ENCODE peak calls at places on chromosomes 6 and 20, in ten cellular contexts. P, E, W, G, O, Q, M, D, F and I are unnamed samples.
A peak's percentile ranks its signal among the peaks of the same experiment; 100 is the strongest.

GRCh38 chr20:51013577-51014330 is 9.2 kb downstream of the KCNG1 start:
- DNase-seq in P (no peak), E (no peak), W (no peak), G (no peak), O (no peak), Q (no peak), M (no peak), D (no peak), F (no peak), I (no peak)

GRCh38 chr6:29028821-29029220 is 16.2 kb downstream of the OR2W1 start:
- DNase-seq in P (no peak), E (no peak), W (no peak), G (no peak), O (no peak), Q (no peak), M (no peak), D (no peak), F (no peak), I (no peak)

GRCh38 chr20:62921119-62921687 is 5.1 kb downstream of the DIDO1 start:
- DNase-seq in P (no peak), E (peak; percentile 66), W (no peak), G (no peak), O (peak; percentile 72), Q (peak; percentile 62), M (no peak), D (no peak), F (peak; percentile 34), I (peak; percentile 85)

GRCh38 chr6:47788498-47788884 is 6.7 kb downstream of the OPN5 start:
- DNase-seq in P (no peak), E (no peak), W (no peak), G (no peak), O (no peak), Q (no peak), M (no peak), D (no peak), F (no peak), I (no peak)

GRCh38 chr6:25359891-25360290 is 80.7 kb downstream of the CARMIL1 start:
- DNase-seq in P (no peak), E (no peak), W (peak; percentile 19), G (no peak), O (no peak), Q (no peak), M (no peak), D (no peak), F (peak; percentile 43), I (peak; percentile 41)

GRCh38 chr6:5450073-5450472 is 188.8 kb downstream of the FARS2 start:
- DNase-seq in P (no peak), E (no peak), W (no peak), G (no peak), O (no peak), Q (no peak), M (no peak), D (no peak), F (no peak), I (no peak)

GRCh38 chr6:73085362-73085975 is 139.8 kb downstream of the KHDC1L start:
- DNase-seq in P (no peak), E (no peak), W (no peak), G (no peak), O (peak; percentile 33), Q (no peak), M (no peak), D (no peak), F (no peak), I (peak; percentile 30)

GRCh38 chr20:11919571-11919970 is 1.9 kb downstream of the BTBD3 start:
- DNase-seq in P (no peak), E (no peak), W (no peak), G (no peak), O (no peak), Q (no peak), M (no peak), D (no peak), F (no peak), I (no peak)

GRCh38 chr20:44334709-44335108 is 2.1 kb upstream of the R3HDML start:
- DNase-seq in P (no peak), E (no peak), W (no peak), G (no peak), O (no peak), Q (no peak), M (no peak), D (no peak), F (no peak), I (no peak)

GRCh38 chr6:451336-451735 is 59.8 kb downstream of the IRF4 start:
- DNase-seq in P (no peak), E (no peak), W (no peak), G (no peak), O (no peak), Q (no peak), M (no peak), D (no peak), F (no peak), I (no peak)

GRCh38 chr20:6017880-6018279 is 36.0 kb downstream of the LRRN4 start:
- DNase-seq in P (no peak), E (no peak), W (no peak), G (no peak), O (no peak), Q (no peak), M (no peak), D (no peak), F (no peak), I (no peak)

GRCh38 chr6:143528164-143528811 is 16.8 kb upstream of the FUCA2 start:
- DNase-seq in P (peak; percentile 26), E (no peak), W (no peak), G (no peak), O (no peak), Q (no peak), M (no peak), D (no peak), F (no peak), I (no peak)

GRCh38 chr6:24658573-24659511 is 7.9 kb downstream of the TDP2 start:
- DNase-seq in P (no peak), E (no peak), W (no peak), G (no peak), O (no peak), Q (peak; percentile 60), M (no peak), D (no peak), F (no peak), I (no peak)

GRCh38 chr20:10848810-10849370 is 175.1 kb upstream of the JAG1 start:
- DNase-seq in P (no peak), E (no peak), W (peak; percentile 62), G (no peak), O (no peak), Q (peak; percentile 51), M (no peak), D (no peak), F (no peak), I (peak; percentile 40)

GRCh38 chr20:47985092-47985850 is 200.0 kb upstream of the SULF2 start:
- DNase-seq in P (no peak), E (no peak), W (no peak), G (no peak), O (peak; percentile 34), Q (no peak), M (no peak), D (no peak), F (no peak), I (no peak)

GRCh38 chr6:4814212-4814611 is 38.0 kb downstream of the CDYL start:
- DNase-seq in P (no peak), E (no peak), W (no peak), G (no peak), O (no peak), Q (no peak), M (no peak), D (no peak), F (no peak), I (no peak)

GRCh38 chr20:17505664-17506517 is 25.3 kb downstream of the BFSP1 start:
- DNase-seq in P (no peak), E (no peak), W (peak; percentile 82), G (no peak), O (no peak), Q (peak; percentile 25), M (no peak), D (no peak), F (no peak), I (peak; percentile 70)

GRCh38 chr20:8749101-8749500 is 319.8 kb upstream of the PLCB4 start:
- DNase-seq in P (no peak), E (no peak), W (no peak), G (no peak), O (no peak), Q (no peak), M (no peak), D (no peak), F (no peak), I (no peak)

GRCh38 chr20:19688031-19688806 is 69.8 kb upstream of the RIN2 start:
- DNase-seq in P (no peak), E (peak; percentile 74), W (peak; percentile 61), G (peak; percentile 61), O (peak; percentile 69), Q (peak; percentile 92), M (peak; percentile 24), D (no peak), F (no peak), I (peak; percentile 57)

GRCh38 chr6:44672838-44673237 is 285.3 kb downstream of the CDC5L start:
- DNase-seq in P (no peak), E (no peak), W (peak; percentile 80), G (no peak), O (no peak), Q (no peak), M (no peak), D (no peak), F (no peak), I (no peak)